ENCODE peak calls at places on chromosomes 6 and 20, in four cellular contexts. E is caudate nucleus; P is activated effector memory CD4-positive, alpha-beta T cell treated with Interleukin-2 at 50 U/mL for 16 hours; S is memory B cell. H is an unnamed sample.

GRCh38 chr6:43926644-43927524 is 156.9 kb downstream of the VEGFA start:
- DNase-seq in E (peak), S (no peak), P (no peak), H (peak)

GRCh38 chr20:58718121-58718563 is 25.5 kb downstream of the NPEPL1 start:
- DNase-seq in E (no peak), S (peak), P (no peak), H (no peak)

GRCh38 chr6:149915970-149916865 is 6.7 kb downstream of the RAET1G start:
- DNase-seq in S (no peak), E (no peak), P (no peak), H (no peak)

GRCh38 chr6:32046450-32047083 is 8.4 kb downstream of the CYP21A2 start:
- DNase-seq in E (no peak), S (no peak), P (no peak), H (no peak)

GRCh38 chr6:4924872-4925271 is 79.0 kb downstream of the RPP40 start:
- DNase-seq in E (no peak), S (no peak), P (no peak), H (no peak)

GRCh38 chr20:8421981-8422380 is 289.9 kb downstream of the PLCB1 start:
- DNase-seq in E (no peak), P (no peak), S (no peak), H (no peak)

GRCh38 chr6:96299525-96299924 is 222.1 kb upstream of the UFL1 start:
- DNase-seq in S (no peak), E (no peak), P (no peak), H (no peak)

GRCh38 chr6:34522740-34523139 is 33.4 kb downstream of the SPDEF start:
- DNase-seq in P (no peak), S (no peak), E (no peak), H (no peak)

GRCh38 chr6:38673397-38674165 is 29.4 kb downstream of the GLO1 start:
- DNase-seq in E (no peak), S (no peak), P (no peak), H (no peak)

GRCh38 chr6:119025793-119026192 is 52.7 kb downstream of the FAM184A start:
- DNase-seq in S (no peak), E (no peak), P (no peak), H (no peak)

GRCh38 chr20:47380481-47380880 is 24.0 kb upstream of the ZMYND8 start:
- DNase-seq in E (no peak), P (no peak), S (no peak), H (no peak)

GRCh38 chr6:12748815-12749521 is 32.4 kb downstream of the PHACTR1 start:
- DNase-seq in E (no peak), P (no peak), S (no peak), H (no peak)

GRCh38 chr6:44397424-44398169 is 10.1 kb downstream of the CDC5L start:
- DNase-seq in P (no peak), S (no peak), E (no peak), H (no peak)

GRCh38 chr6:30121446-30122065 is 8.7 kb upstream of the TRIM31 start:
- DNase-seq in P (no peak), E (no peak), S (no peak), H (no peak)

GRCh38 chr20:53949319-53949839 is 121.0 kb downstream of the BCAS1 start:
- DNase-seq in E (no peak), S (no peak), P (peak), H (no peak)

GRCh38 chr6:166078294-166078693 is 89.4 kb downstream of the TBXT start:
- DNase-seq in S (no peak), E (no peak), P (no peak), H (no peak)

GRCh38 chr6:150667977-150668716 is 68.5 kb downstream of the PLEKHG1 start:
- DNase-seq in P (no peak), E (no peak), S (no peak), H (peak)

GRCh38 chr6:30206152-30206551 is 7.1 kb downstream of the TRIM26 start:
- DNase-seq in P (no peak), S (no peak), E (no peak), H (no peak)

GRCh38 chr20:53931597-53931996 is 138.8 kb downstream of the BCAS1 start:
- DNase-seq in P (no peak), E (no peak), S (no peak), H (no peak)

GRCh38 chr6:129331450-129332138 is 378.4 kb downstream of the ARHGAP18 start:
- DNase-seq in E (no peak), P (no peak), S (no peak), H (no peak)

GRCh38 chr6:106146852-106147351 is 60.8 kb downstream of the PRDM1 start:
- DNase-seq in E (no peak), S (no peak), P (no peak), H (no peak)

GRCh38 chr6:80156204-80156603 is 49.7 kb downstream of the BCKDHB start:
- DNase-seq in P (no peak), E (no peak), S (no peak), H (no peak)

GRCh38 chr6:38715016-38715809 is at the start of gene DNAH8:
- DNase-seq in E (no peak), S (peak), P (no peak), H (no peak)

H was measured in NCI-H1048.